ENCODE peak calls at places on chromosome 6, in nine cellular contexts. One of them, this sample, is unnamed.

GRCh38 chr6:169955796-169956493 is 204.5 kb downstream of the ERMARD start:
- DNase-seq in tibial artery: no peak
- DNase-seq in tibial nerve: no peak
- DNase-seq in SJSA1: no peak
- DNase-seq in MM.1S: no peak
- DNase-seq in effector memory CD4-positive, alpha-beta T cell: no peak
- DNase-seq in psoas muscle: no peak
- DNase-seq in mammary epithelial cell: no peak
- DNase-seq in HCT116: no peak
- DNase-seq in this sample: no peak

GRCh38 chr6:117229870-117230269 is 35.5 kb upstream of the VGLL2 start:
- DNase-seq in tibial artery: no peak
- DNase-seq in tibial nerve: no peak
- DNase-seq in SJSA1: no peak
- DNase-seq in MM.1S: no peak
- DNase-seq in effector memory CD4-positive, alpha-beta T cell: no peak
- DNase-seq in psoas muscle: no peak
- DNase-seq in mammary epithelial cell: no peak
- DNase-seq in HCT116: no peak
- DNase-seq in this sample: no peak

GRCh38 chr6:142537612-142538478 is 236.0 kb downstream of the ADGRG6 start:
- DNase-seq in tibial artery: no peak
- DNase-seq in tibial nerve: no peak
- DNase-seq in SJSA1: no peak
- DNase-seq in MM.1S: no peak
- DNase-seq in effector memory CD4-positive, alpha-beta T cell: no peak
- DNase-seq in psoas muscle: no peak
- DNase-seq in mammary epithelial cell: peak; percentile 18
- DNase-seq in HCT116: peak; percentile 34
- DNase-seq in this sample: no peak

GRCh38 chr6:7996538-7997225 is 67.5 kb downstream of the BLOC1S5 start:
- DNase-seq in tibial artery: no peak
- DNase-seq in tibial nerve: no peak
- DNase-seq in SJSA1: no peak
- DNase-seq in MM.1S: no peak
- DNase-seq in effector memory CD4-positive, alpha-beta T cell: no peak
- DNase-seq in psoas muscle: no peak
- DNase-seq in mammary epithelial cell: peak; percentile 29
- DNase-seq in HCT116: no peak
- DNase-seq in this sample: no peak

GRCh38 chr6:71510057-71510713 is 221.6 kb downstream of the OGFRL1 start:
- DNase-seq in tibial artery: peak; percentile 49
- DNase-seq in tibial nerve: no peak
- DNase-seq in SJSA1: peak; percentile 77
- DNase-seq in MM.1S: peak; percentile 78
- DNase-seq in effector memory CD4-positive, alpha-beta T cell: no peak
- DNase-seq in psoas muscle: peak; percentile 31
- DNase-seq in mammary epithelial cell: peak; percentile 58
- DNase-seq in HCT116: peak; percentile 27
- DNase-seq in this sample: no peak

GRCh38 chr6:40376113-40376650 is 211.0 kb downstream of the LRFN2 start:
- DNase-seq in tibial artery: no peak
- DNase-seq in tibial nerve: no peak
- DNase-seq in SJSA1: no peak
- DNase-seq in MM.1S: no peak
- DNase-seq in effector memory CD4-positive, alpha-beta T cell: no peak
- DNase-seq in psoas muscle: no peak
- DNase-seq in mammary epithelial cell: no peak
- DNase-seq in HCT116: no peak
- DNase-seq in this sample: no peak

GRCh38 chr6:109612268-109612667 is 78.7 kb downstream of the AK9 start:
- DNase-seq in tibial artery: no peak
- DNase-seq in tibial nerve: no peak
- DNase-seq in SJSA1: no peak
- DNase-seq in MM.1S: no peak
- DNase-seq in effector memory CD4-positive, alpha-beta T cell: no peak
- DNase-seq in psoas muscle: no peak
- DNase-seq in mammary epithelial cell: no peak
- DNase-seq in HCT116: no peak
- DNase-seq in this sample: no peak

GRCh38 chr6:54910326-54910952 is 63.9 kb downstream of the FAM83B start:
- DNase-seq in tibial artery: no peak
- DNase-seq in tibial nerve: no peak
- DNase-seq in SJSA1: no peak
- DNase-seq in MM.1S: no peak
- DNase-seq in effector memory CD4-positive, alpha-beta T cell: no peak
- DNase-seq in psoas muscle: no peak
- DNase-seq in mammary epithelial cell: no peak
- DNase-seq in HCT116: no peak
- DNase-seq in this sample: no peak

GRCh38 chr6:89339565-89339964 is 13.0 kb downstream of the UBE2J1 start:
- DNase-seq in tibial artery: no peak
- DNase-seq in tibial nerve: no peak
- DNase-seq in SJSA1: no peak
- DNase-seq in MM.1S: no peak
- DNase-seq in effector memory CD4-positive, alpha-beta T cell: no peak
- DNase-seq in psoas muscle: no peak
- DNase-seq in mammary epithelial cell: no peak
- DNase-seq in HCT116: no peak
- DNase-seq in this sample: no peak

GRCh38 chr6:108947114-108947854 is 99.1 kb downstream of the ARMC2 start:
- DNase-seq in tibial artery: peak; percentile 66
- DNase-seq in tibial nerve: no peak
- DNase-seq in SJSA1: no peak
- DNase-seq in MM.1S: no peak
- DNase-seq in effector memory CD4-positive, alpha-beta T cell: no peak
- DNase-seq in psoas muscle: no peak
- DNase-seq in mammary epithelial cell: peak; percentile 97
- DNase-seq in HCT116: no peak
- DNase-seq in this sample: no peak

GRCh38 chr6:27176096-27176495 is 71.4 kb upstream of the PRSS16 start:
- DNase-seq in tibial artery: no peak
- DNase-seq in tibial nerve: no peak
- DNase-seq in SJSA1: peak; percentile 4
- DNase-seq in MM.1S: no peak
- DNase-seq in effector memory CD4-positive, alpha-beta T cell: no peak
- DNase-seq in psoas muscle: no peak
- DNase-seq in mammary epithelial cell: no peak
- DNase-seq in HCT116: no peak
- DNase-seq in this sample: no peak

GRCh38 chr6:16148498-16148897 is 19.6 kb downstream of the MYLIP start:
- DNase-seq in tibial artery: no peak
- DNase-seq in tibial nerve: no peak
- DNase-seq in SJSA1: no peak
- DNase-seq in MM.1S: no peak
- DNase-seq in effector memory CD4-positive, alpha-beta T cell: no peak
- DNase-seq in psoas muscle: no peak
- DNase-seq in mammary epithelial cell: no peak
- DNase-seq in HCT116: no peak
- DNase-seq in this sample: no peak

GRCh38 chr6:11766589-11767450 is 11.8 kb downstream of the ADTRP start:
- DNase-seq in tibial artery: peak; percentile 46
- DNase-seq in tibial nerve: no peak
- DNase-seq in SJSA1: peak; percentile 97
- DNase-seq in MM.1S: no peak
- DNase-seq in effector memory CD4-positive, alpha-beta T cell: no peak
- DNase-seq in psoas muscle: no peak
- DNase-seq in mammary epithelial cell: peak; percentile 95
- DNase-seq in HCT116: peak; percentile 78
- DNase-seq in this sample: no peak

GRCh38 chr6:160739955-160740354 is 37.9 kb downstream of the PLG start:
- DNase-seq in tibial artery: no peak
- DNase-seq in tibial nerve: no peak
- DNase-seq in SJSA1: no peak
- DNase-seq in MM.1S: no peak
- DNase-seq in effector memory CD4-positive, alpha-beta T cell: no peak
- DNase-seq in psoas muscle: no peak
- DNase-seq in mammary epithelial cell: no peak
- DNase-seq in HCT116: no peak
- DNase-seq in this sample: no peak

GRCh38 chr6:166381733-166382499 is 824 bp downstream of the MPC1 start:
- DNase-seq in tibial artery: peak; percentile 47
- DNase-seq in tibial nerve: no peak
- DNase-seq in SJSA1: peak; percentile 69
- DNase-seq in MM.1S: peak; percentile 64
- DNase-seq in effector memory CD4-positive, alpha-beta T cell: peak; percentile 48
- DNase-seq in psoas muscle: peak; percentile 68
- DNase-seq in mammary epithelial cell: peak; percentile 72
- DNase-seq in HCT116: peak; percentile 45
- DNase-seq in this sample: peak; percentile 58

GRCh38 chr6:22113046-22113766 is 183.6 kb downstream of the PRL start:
- DNase-seq in tibial artery: peak; percentile 65
- DNase-seq in tibial nerve: no peak
- DNase-seq in SJSA1: peak; percentile 82
- DNase-seq in MM.1S: no peak
- DNase-seq in effector memory CD4-positive, alpha-beta T cell: no peak
- DNase-seq in psoas muscle: peak; percentile 20
- DNase-seq in mammary epithelial cell: peak; percentile 97
- DNase-seq in HCT116: peak; percentile 18
- DNase-seq in this sample: no peak

GRCh38 chr6:112409311-112409710 is 62.2 kb downstream of the RFPL4B start:
- DNase-seq in tibial artery: no peak
- DNase-seq in tibial nerve: no peak
- DNase-seq in SJSA1: no peak
- DNase-seq in MM.1S: no peak
- DNase-seq in effector memory CD4-positive, alpha-beta T cell: no peak
- DNase-seq in psoas muscle: no peak
- DNase-seq in mammary epithelial cell: no peak
- DNase-seq in HCT116: no peak
- DNase-seq in this sample: no peak

GRCh38 chr6:106381871-106382270 is 21.4 kb downstream of the CRYBG1 start:
- DNase-seq in tibial artery: no peak
- DNase-seq in tibial nerve: no peak
- DNase-seq in SJSA1: no peak
- DNase-seq in MM.1S: peak; percentile 41
- DNase-seq in effector memory CD4-positive, alpha-beta T cell: no peak
- DNase-seq in psoas muscle: no peak
- DNase-seq in mammary epithelial cell: peak; percentile 77
- DNase-seq in HCT116: no peak
- DNase-seq in this sample: no peak

GRCh38 chr6:16773376-16773775 is 12.1 kb upstream of the ATXN1 start:
- DNase-seq in tibial artery: no peak
- DNase-seq in tibial nerve: no peak
- DNase-seq in SJSA1: no peak
- DNase-seq in MM.1S: no peak
- DNase-seq in effector memory CD4-positive, alpha-beta T cell: no peak
- DNase-seq in psoas muscle: no peak
- DNase-seq in mammary epithelial cell: no peak
- DNase-seq in HCT116: no peak
- DNase-seq in this sample: no peak

GRCh38 chr6:170037541-170038250 is 253.2 kb downstream of the DLL1 start:
- DNase-seq in tibial artery: peak; percentile 6
- DNase-seq in tibial nerve: no peak
- DNase-seq in SJSA1: no peak
- DNase-seq in MM.1S: no peak
- DNase-seq in effector memory CD4-positive, alpha-beta T cell: no peak
- DNase-seq in psoas muscle: no peak
- DNase-seq in mammary epithelial cell: peak; percentile 17
- DNase-seq in HCT116: no peak
- DNase-seq in this sample: no peak

GRCh38 chr6:151292974-151293373 is 53.2 kb downstream of the AKAP12 start:
- DNase-seq in tibial artery: no peak
- DNase-seq in tibial nerve: no peak
- DNase-seq in SJSA1: no peak
- DNase-seq in MM.1S: no peak
- DNase-seq in effector memory CD4-positive, alpha-beta T cell: no peak
- DNase-seq in psoas muscle: no peak
- DNase-seq in mammary epithelial cell: no peak
- DNase-seq in HCT116: no peak
- DNase-seq in this sample: no peak

GRCh38 chr6:17808609-17809008 is 101.9 kb upstream of the NUP153 start:
- DNase-seq in tibial artery: no peak
- DNase-seq in tibial nerve: no peak
- DNase-seq in SJSA1: no peak
- DNase-seq in MM.1S: no peak
- DNase-seq in effector memory CD4-positive, alpha-beta T cell: no peak
- DNase-seq in psoas muscle: no peak
- DNase-seq in mammary epithelial cell: no peak
- DNase-seq in HCT116: no peak
- DNase-seq in this sample: no peak
- H3K27ac ChIP-seq in tibial artery: no peak overlapping the region
- H3K27ac ChIP-seq in tibial nerve: no peak overlapping the region
- H3K27ac ChIP-seq in SJSA1: no peak overlapping the region
- H3K27ac ChIP-seq in MM.1S: no peak overlapping the region
- H3K27ac ChIP-seq in effector memory CD4-positive, alpha-beta T cell: no peak overlapping the region
- H3K27ac ChIP-seq in psoas muscle: no peak overlapping the region
- H3K27ac ChIP-seq in mammary epithelial cell: no peak overlapping the region
- H3K27ac ChIP-seq in HCT116: no peak overlapping the region
- H3K27ac ChIP-seq in this sample: no peak overlapping the region

GRCh38 chr6:130603391-130603790 is 223.8 kb upstream of the SMLR1 start:
- DNase-seq in tibial artery: no peak
- DNase-seq in tibial nerve: no peak
- DNase-seq in SJSA1: no peak
- DNase-seq in MM.1S: no peak
- DNase-seq in effector memory CD4-positive, alpha-beta T cell: no peak
- DNase-seq in psoas muscle: no peak
- DNase-seq in mammary epithelial cell: no peak
- DNase-seq in HCT116: no peak
- DNase-seq in this sample: no peak
- H3K4me1 ChIP-seq in tibial artery: no peaks in the 10 kb centered on the region
- H3K4me1 ChIP-seq in tibial nerve: no peaks in the 10 kb centered on the region
- H3K4me1 ChIP-seq in SJSA1: peaks cover 32% of the 10 kb centered on the region
- H3K4me1 ChIP-seq in MM.1S: peaks cover 5% of the 10 kb centered on the region
- H3K4me1 ChIP-seq in effector memory CD4-positive, alpha-beta T cell: no peaks in the 10 kb centered on the region
- H3K4me1 ChIP-seq in psoas muscle: no peaks in the 10 kb centered on the region
- H3K4me1 ChIP-seq in mammary epithelial cell: peaks cover 46% of the 10 kb centered on the region
- H3K4me1 ChIP-seq in HCT116: peaks cover 17% of the 10 kb centered on the region
- H3K4me1 ChIP-seq in this sample: peaks cover 4% of the 10 kb centered on the region

GRCh38 chr6:157276134-157276532 is 47.2 kb downstream of the TMEM242 start:
- DNase-seq in tibial artery: no peak
- DNase-seq in tibial nerve: no peak
- DNase-seq in SJSA1: no peak
- DNase-seq in MM.1S: no peak
- DNase-seq in effector memory CD4-positive, alpha-beta T cell: no peak
- DNase-seq in psoas muscle: no peak
- DNase-seq in mammary epithelial cell: no peak
- DNase-seq in HCT116: no peak
- DNase-seq in this sample: no peak
- H3K27me3 ChIP-seq in tibial artery: no peaks in the 10 kb centered on the region
- H3K27me3 ChIP-seq in tibial nerve: no peaks in the 10 kb centered on the region
- H3K27me3 ChIP-seq in SJSA1: no peaks in the 10 kb centered on the region
- H3K27me3 ChIP-seq in MM.1S: no peaks in the 10 kb centered on the region
- H3K27me3 ChIP-seq in effector memory CD4-positive, alpha-beta T cell: no peaks in the 10 kb centered on the region
- H3K27me3 ChIP-seq in psoas muscle: no peaks in the 10 kb centered on the region
- H3K27me3 ChIP-seq in mammary epithelial cell: no peaks in the 10 kb centered on the region
- H3K27me3 ChIP-seq in HCT116: no peaks in the 10 kb centered on the region
- H3K27me3 ChIP-seq in this sample: no peaks in the 10 kb centered on the region

DNA sequence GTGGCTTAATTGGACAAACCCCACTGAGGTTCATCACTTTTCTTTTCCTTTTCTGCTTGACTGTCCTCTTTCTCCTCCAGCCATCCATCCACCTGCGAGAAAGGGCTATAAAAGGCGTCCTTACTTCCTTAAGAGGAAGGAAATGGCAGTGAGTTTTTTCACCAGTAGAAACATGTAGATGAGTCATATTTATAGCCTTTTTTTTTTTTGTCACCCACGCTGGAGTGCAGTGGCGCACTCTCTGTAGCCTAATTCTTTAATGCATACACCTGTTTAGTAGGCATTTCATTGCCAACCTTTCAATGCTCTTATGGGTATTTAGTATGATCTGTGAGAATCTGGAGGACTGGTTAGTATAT is 15.3 kb upstream of the IFNGR1 start:
- DNase-seq in tibial artery: no peak
- DNase-seq in tibial nerve: no peak
- DNase-seq in SJSA1: no peak
- DNase-seq in MM.1S: peak; percentile 36
- DNase-seq in effector memory CD4-positive, alpha-beta T cell: no peak
- DNase-seq in psoas muscle: no peak
- DNase-seq in mammary epithelial cell: peak; percentile 66
- DNase-seq in HCT116: no peak
- DNase-seq in this sample: peak; percentile 29
- H3K27ac ChIP-seq in tibial artery: no peak overlapping the region
- H3K27ac ChIP-seq in tibial nerve: peak overlapping the region; percentile 72
- H3K27ac ChIP-seq in SJSA1: peak overlapping the region; percentile 80
- H3K27ac ChIP-seq in MM.1S: no peak overlapping the region
- H3K27ac ChIP-seq in effector memory CD4-positive, alpha-beta T cell: no peak overlapping the region
- H3K27ac ChIP-seq in psoas muscle: peak overlapping the region; percentile 37
- H3K27ac ChIP-seq in mammary epithelial cell: no peak overlapping the region
- H3K27ac ChIP-seq in HCT116: peak overlapping the region; percentile 51
- H3K27ac ChIP-seq in this sample: no peak overlapping the region